ENCODE peak calls at places on chromosome 7, in nine cellular contexts. One of them, this sample, is unnamed.

GRCh38 chr7:107694395-107694794 is 33.8 kb downstream of the SLC26A4 start:
- DNase-seq in mucosa of descending colon: no peak
- DNase-seq in D341Med: no peak
- DNase-seq in Karpas-422: no peak
- DNase-seq in adrenal gland: no peak
- DNase-seq in HT-29: no peak
- DNase-seq in HCT116: no peak
- DNase-seq in T-helper 2 cell: no peak
- DNase-seq in activated T-cell treated with anti-CD3 and anti-CD28 coated beads, Interleukin-2, amount 50 U/mL, for 24 hours: no peak
- DNase-seq in this sample: no peak

GRCh38 chr7:1894906-1895663 is 225.0 kb downstream of the ELFN1 start:
- DNase-seq in mucosa of descending colon: no peak
- DNase-seq in D341Med: no peak
- DNase-seq in Karpas-422: no peak
- DNase-seq in adrenal gland: no peak
- DNase-seq in HT-29: no peak
- DNase-seq in HCT116: no peak
- DNase-seq in T-helper 2 cell: no peak
- DNase-seq in activated T-cell treated with anti-CD3 and anti-CD28 coated beads, Interleukin-2, amount 50 U/mL, for 24 hours: no peak
- DNase-seq in this sample: no peak

GRCh38 chr7:28778781-28779180 is 179.3 kb downstream of the TRIL start:
- DNase-seq in mucosa of descending colon: no peak
- DNase-seq in D341Med: no peak
- DNase-seq in Karpas-422: no peak
- DNase-seq in adrenal gland: no peak
- DNase-seq in HT-29: no peak
- DNase-seq in HCT116: no peak
- DNase-seq in T-helper 2 cell: no peak
- DNase-seq in activated T-cell treated with anti-CD3 and anti-CD28 coated beads, Interleukin-2, amount 50 U/mL, for 24 hours: no peak
- DNase-seq in this sample: no peak

GRCh38 chr7:48296976-48297375 is 125.7 kb downstream of the ABCA13 start:
- DNase-seq in mucosa of descending colon: no peak
- DNase-seq in D341Med: no peak
- DNase-seq in Karpas-422: no peak
- DNase-seq in adrenal gland: no peak
- DNase-seq in HT-29: no peak
- DNase-seq in HCT116: no peak
- DNase-seq in T-helper 2 cell: no peak
- DNase-seq in activated T-cell treated with anti-CD3 and anti-CD28 coated beads, Interleukin-2, amount 50 U/mL, for 24 hours: no peak
- DNase-seq in this sample: no peak

GRCh38 chr7:74371381-74372059 is 82.2 kb upstream of the GTF2IRD1 start:
- DNase-seq in mucosa of descending colon: peak
- DNase-seq in D341Med: peak
- DNase-seq in Karpas-422: peak
- DNase-seq in adrenal gland: no peak
- DNase-seq in HT-29: peak
- DNase-seq in HCT116: peak
- DNase-seq in T-helper 2 cell: no peak
- DNase-seq in activated T-cell treated with anti-CD3 and anti-CD28 coated beads, Interleukin-2, amount 50 U/mL, for 24 hours: no peak
- DNase-seq in this sample: peak

GRCh38 chr7:96120445-96120844 is 201.5 kb downstream of the SLC25A13 start:
- DNase-seq in mucosa of descending colon: no peak
- DNase-seq in D341Med: no peak
- DNase-seq in Karpas-422: no peak
- DNase-seq in adrenal gland: no peak
- DNase-seq in HT-29: no peak
- DNase-seq in HCT116: no peak
- DNase-seq in T-helper 2 cell: no peak
- DNase-seq in activated T-cell treated with anti-CD3 and anti-CD28 coated beads, Interleukin-2, amount 50 U/mL, for 24 hours: no peak
- DNase-seq in this sample: no peak

GRCh38 chr7:54141565-54141964 is 400.6 kb upstream of the VSTM2A start:
- DNase-seq in mucosa of descending colon: no peak
- DNase-seq in D341Med: no peak
- DNase-seq in Karpas-422: no peak
- DNase-seq in adrenal gland: no peak
- DNase-seq in HT-29: no peak
- DNase-seq in HCT116: no peak
- DNase-seq in T-helper 2 cell: no peak
- DNase-seq in activated T-cell treated with anti-CD3 and anti-CD28 coated beads, Interleukin-2, amount 50 U/mL, for 24 hours: no peak
- DNase-seq in this sample: no peak

GRCh38 chr7:90771281-90771680 is 175.2 kb downstream of the CDK14 start:
- DNase-seq in mucosa of descending colon: no peak
- DNase-seq in D341Med: no peak
- DNase-seq in Karpas-422: no peak
- DNase-seq in adrenal gland: no peak
- DNase-seq in HT-29: no peak
- DNase-seq in HCT116: no peak
- DNase-seq in T-helper 2 cell: no peak
- DNase-seq in activated T-cell treated with anti-CD3 and anti-CD28 coated beads, Interleukin-2, amount 50 U/mL, for 24 hours: no peak
- DNase-seq in this sample: no peak

GRCh38 chr7:20301311-20301939 is 29.3 kb upstream of the ITGB8 start:
- DNase-seq in mucosa of descending colon: no peak
- DNase-seq in D341Med: no peak
- DNase-seq in Karpas-422: no peak
- DNase-seq in adrenal gland: no peak
- DNase-seq in HT-29: no peak
- DNase-seq in HCT116: no peak
- DNase-seq in T-helper 2 cell: no peak
- DNase-seq in activated T-cell treated with anti-CD3 and anti-CD28 coated beads, Interleukin-2, amount 50 U/mL, for 24 hours: no peak
- DNase-seq in this sample: no peak

GRCh38 chr7:115178831-115179230 is 256.9 kb downstream of the MDFIC start:
- DNase-seq in mucosa of descending colon: no peak
- DNase-seq in D341Med: no peak
- DNase-seq in Karpas-422: no peak
- DNase-seq in adrenal gland: no peak
- DNase-seq in HT-29: no peak
- DNase-seq in HCT116: no peak
- DNase-seq in T-helper 2 cell: no peak
- DNase-seq in activated T-cell treated with anti-CD3 and anti-CD28 coated beads, Interleukin-2, amount 50 U/mL, for 24 hours: no peak
- DNase-seq in this sample: no peak

GRCh38 chr7:131202451-131202850 is 125.2 kb upstream of the MKLN1 start:
- DNase-seq in mucosa of descending colon: no peak
- DNase-seq in D341Med: no peak
- DNase-seq in Karpas-422: no peak
- DNase-seq in adrenal gland: no peak
- DNase-seq in HT-29: no peak
- DNase-seq in HCT116: no peak
- DNase-seq in T-helper 2 cell: no peak
- DNase-seq in activated T-cell treated with anti-CD3 and anti-CD28 coated beads, Interleukin-2, amount 50 U/mL, for 24 hours: no peak
- DNase-seq in this sample: no peak

GRCh38 chr7:21642422-21642821 is 99.6 kb downstream of the DNAH11 start:
- DNase-seq in mucosa of descending colon: no peak
- DNase-seq in D341Med: no peak
- DNase-seq in Karpas-422: no peak
- DNase-seq in adrenal gland: no peak
- DNase-seq in HT-29: no peak
- DNase-seq in HCT116: no peak
- DNase-seq in T-helper 2 cell: no peak
- DNase-seq in activated T-cell treated with anti-CD3 and anti-CD28 coated beads, Interleukin-2, amount 50 U/mL, for 24 hours: no peak
- DNase-seq in this sample: no peak

GRCh38 chr7:112143567-112143966 is 62.6 kb downstream of the DOCK4 start:
- DNase-seq in mucosa of descending colon: no peak
- DNase-seq in D341Med: no peak
- DNase-seq in Karpas-422: no peak
- DNase-seq in adrenal gland: no peak
- DNase-seq in HT-29: no peak
- DNase-seq in HCT116: no peak
- DNase-seq in T-helper 2 cell: no peak
- DNase-seq in activated T-cell treated with anti-CD3 and anti-CD28 coated beads, Interleukin-2, amount 50 U/mL, for 24 hours: no peak
- DNase-seq in this sample: no peak

GRCh38 chr7:108135446-108136190 is 5.5 kb upstream of the LAMB4 start:
- DNase-seq in mucosa of descending colon: no peak
- DNase-seq in D341Med: no peak
- DNase-seq in Karpas-422: peak
- DNase-seq in adrenal gland: no peak
- DNase-seq in HT-29: no peak
- DNase-seq in HCT116: no peak
- DNase-seq in T-helper 2 cell: no peak
- DNase-seq in activated T-cell treated with anti-CD3 and anti-CD28 coated beads, Interleukin-2, amount 50 U/mL, for 24 hours: no peak
- DNase-seq in this sample: no peak

GRCh38 chr7:23685770-23686169 is 5.8 kb downstream of the FAM221A start:
- DNase-seq in mucosa of descending colon: no peak
- DNase-seq in D341Med: no peak
- DNase-seq in Karpas-422: no peak
- DNase-seq in adrenal gland: no peak
- DNase-seq in HT-29: peak
- DNase-seq in HCT116: no peak
- DNase-seq in T-helper 2 cell: no peak
- DNase-seq in activated T-cell treated with anti-CD3 and anti-CD28 coated beads, Interleukin-2, amount 50 U/mL, for 24 hours: no peak
- DNase-seq in this sample: no peak

GRCh38 chr7:31878875-31879274 is 191.3 kb downstream of the PDE1C start:
- DNase-seq in mucosa of descending colon: no peak
- DNase-seq in D341Med: no peak
- DNase-seq in Karpas-422: no peak
- DNase-seq in adrenal gland: no peak
- DNase-seq in HT-29: no peak
- DNase-seq in HCT116: no peak
- DNase-seq in T-helper 2 cell: no peak
- DNase-seq in activated T-cell treated with anti-CD3 and anti-CD28 coated beads, Interleukin-2, amount 50 U/mL, for 24 hours: no peak
- DNase-seq in this sample: no peak

GRCh38 chr7:11830582-11831382 is 1.2 kb downstream of the THSD7A start:
- DNase-seq in mucosa of descending colon: no peak
- DNase-seq in D341Med: no peak
- DNase-seq in Karpas-422: no peak
- DNase-seq in adrenal gland: no peak
- DNase-seq in HT-29: no peak
- DNase-seq in HCT116: no peak
- DNase-seq in T-helper 2 cell: no peak
- DNase-seq in activated T-cell treated with anti-CD3 and anti-CD28 coated beads, Interleukin-2, amount 50 U/mL, for 24 hours: no peak
- DNase-seq in this sample: no peak

GRCh38 chr7:74481458-74482324 is 28.0 kb downstream of the GTF2IRD1 start:
- DNase-seq in mucosa of descending colon: no peak
- DNase-seq in D341Med: peak
- DNase-seq in Karpas-422: no peak
- DNase-seq in adrenal gland: no peak
- DNase-seq in HT-29: peak
- DNase-seq in HCT116: no peak
- DNase-seq in T-helper 2 cell: no peak
- DNase-seq in activated T-cell treated with anti-CD3 and anti-CD28 coated beads, Interleukin-2, amount 50 U/mL, for 24 hours: no peak
- DNase-seq in this sample: no peak

GRCh38 chr7:148242271-148242801 is 348.2 kb upstream of the C7orf33 start:
- DNase-seq in mucosa of descending colon: no peak
- DNase-seq in D341Med: peak
- DNase-seq in Karpas-422: peak
- DNase-seq in adrenal gland: no peak
- DNase-seq in HT-29: peak
- DNase-seq in HCT116: peak
- DNase-seq in T-helper 2 cell: no peak
- DNase-seq in activated T-cell treated with anti-CD3 and anti-CD28 coated beads, Interleukin-2, amount 50 U/mL, for 24 hours: no peak
- DNase-seq in this sample: no peak

GRCh38 chr7:99267530-99268360 is 4.9 kb upstream of the MYH16 start:
- DNase-seq in mucosa of descending colon: no peak
- DNase-seq in D341Med: no peak
- DNase-seq in Karpas-422: no peak
- DNase-seq in adrenal gland: peak
- DNase-seq in HT-29: peak
- DNase-seq in HCT116: peak
- DNase-seq in T-helper 2 cell: no peak
- DNase-seq in activated T-cell treated with anti-CD3 and anti-CD28 coated beads, Interleukin-2, amount 50 U/mL, for 24 hours: no peak
- DNase-seq in this sample: no peak

GRCh38 chr7:46810986-46811385 is 770.9 kb downstream of the TNS3 start:
- DNase-seq in mucosa of descending colon: no peak
- DNase-seq in D341Med: no peak
- DNase-seq in Karpas-422: no peak
- DNase-seq in adrenal gland: no peak
- DNase-seq in HT-29: no peak
- DNase-seq in HCT116: no peak
- DNase-seq in T-helper 2 cell: no peak
- DNase-seq in activated T-cell treated with anti-CD3 and anti-CD28 coated beads, Interleukin-2, amount 50 U/mL, for 24 hours: no peak
- DNase-seq in this sample: no peak

GRCh38 chr7:100827330-100828226 is at the start of gene EPHB4:
- DNase-seq in mucosa of descending colon: peak
- DNase-seq in D341Med: peak
- DNase-seq in Karpas-422: no peak
- DNase-seq in adrenal gland: peak
- DNase-seq in HT-29: peak
- DNase-seq in HCT116: peak
- DNase-seq in T-helper 2 cell: no peak
- DNase-seq in activated T-cell treated with anti-CD3 and anti-CD28 coated beads, Interleukin-2, amount 50 U/mL, for 24 hours: peak
- DNase-seq in this sample: peak

GRCh38 chr7:30157217-30157616 is 22.4 kb downstream of the MTURN start:
- DNase-seq in mucosa of descending colon: no peak
- DNase-seq in D341Med: no peak
- DNase-seq in Karpas-422: no peak
- DNase-seq in adrenal gland: no peak
- DNase-seq in HT-29: no peak
- DNase-seq in HCT116: no peak
- DNase-seq in T-helper 2 cell: no peak
- DNase-seq in activated T-cell treated with anti-CD3 and anti-CD28 coated beads, Interleukin-2, amount 50 U/mL, for 24 hours: peak
- DNase-seq in this sample: no peak

GRCh38 chr7:114502454-114503254 is 88.0 kb downstream of the FOXP2 start:
- DNase-seq in mucosa of descending colon: no peak
- DNase-seq in D341Med: no peak
- DNase-seq in Karpas-422: no peak
- DNase-seq in adrenal gland: no peak
- DNase-seq in HT-29: peak
- DNase-seq in HCT116: no peak
- DNase-seq in T-helper 2 cell: no peak
- DNase-seq in activated T-cell treated with anti-CD3 and anti-CD28 coated beads, Interleukin-2, amount 50 U/mL, for 24 hours: no peak
- DNase-seq in this sample: no peak

GRCh38 chr7:101411477-101411954 is 48.8 kb downstream of the COL26A1 start:
- DNase-seq in mucosa of descending colon: no peak
- DNase-seq in D341Med: no peak
- DNase-seq in Karpas-422: no peak
- DNase-seq in adrenal gland: peak
- DNase-seq in HT-29: no peak
- DNase-seq in HCT116: no peak
- DNase-seq in T-helper 2 cell: no peak
- DNase-seq in activated T-cell treated with anti-CD3 and anti-CD28 coated beads, Interleukin-2, amount 50 U/mL, for 24 hours: no peak
- DNase-seq in this sample: no peak

This sample was measured in ovary.